ENCODE peak calls at places on chromosomes 2 and 18, in ten cellular contexts. One of them, this sample, is unnamed.

GRCh38 chr2:210577263-210578071 is 21.1 kb downstream of the CPS1 start:
- DNase-seq in NCI-H1417: peak
- DNase-seq in thyroid gland: no peak
- DNase-seq in fibroblast of the conjunctiva: peak
- DNase-seq in NAMALWA: peak
- DNase-seq in WTC11: no peak
- DNase-seq in activated naive CD4-positive, alpha-beta T cell: no peak
- DNase-seq in Kasumi-1: peak
- DNase-seq in M059J: peak
- DNase-seq in stimulated activated CD8-positive, alpha-beta memory T cell treated with anti-CD3 and anti-CD28 coated beads, Interleukin-15, amount 100 ng/mL, for 4 hours: no peak
- DNase-seq in this sample: peak

GRCh38 chr2:86275384-86275799 is 62.0 kb downstream of the REEP1 start:
- DNase-seq in WTC11: no peak
- DNase-seq in fibroblast of the conjunctiva: no peak
- DNase-seq in Kasumi-1: no peak
- DNase-seq in thyroid gland: no peak
- DNase-seq in NCI-H1417: no peak
- DNase-seq in M059J: no peak
- DNase-seq in activated naive CD4-positive, alpha-beta T cell: no peak
- DNase-seq in stimulated activated CD8-positive, alpha-beta memory T cell treated with anti-CD3 and anti-CD28 coated beads, Interleukin-15, amount 100 ng/mL, for 4 hours: no peak
- DNase-seq in NAMALWA: no peak
- DNase-seq in this sample: no peak

GRCh38 chr2:118032169-118033013 is 18.5 kb upstream of the CCDC93 start:
- DNase-seq in stimulated activated CD8-positive, alpha-beta memory T cell treated with anti-CD3 and anti-CD28 coated beads, Interleukin-15, amount 100 ng/mL, for 4 hours: no peak
- DNase-seq in M059J: peak
- DNase-seq in Kasumi-1: peak
- DNase-seq in activated naive CD4-positive, alpha-beta T cell: peak
- DNase-seq in fibroblast of the conjunctiva: no peak
- DNase-seq in NCI-H1417: peak
- DNase-seq in thyroid gland: peak
- DNase-seq in NAMALWA: peak
- DNase-seq in WTC11: peak
- DNase-seq in this sample: peak

GRCh38 chr2:167608487-167608886 is 638.9 kb downstream of the STK39 start:
- DNase-seq in thyroid gland: no peak
- DNase-seq in M059J: no peak
- DNase-seq in NCI-H1417: no peak
- DNase-seq in stimulated activated CD8-positive, alpha-beta memory T cell treated with anti-CD3 and anti-CD28 coated beads, Interleukin-15, amount 100 ng/mL, for 4 hours: no peak
- DNase-seq in WTC11: no peak
- DNase-seq in NAMALWA: no peak
- DNase-seq in Kasumi-1: no peak
- DNase-seq in fibroblast of the conjunctiva: no peak
- DNase-seq in activated naive CD4-positive, alpha-beta T cell: no peak
- DNase-seq in this sample: no peak

GRCh38 chr18:31648458-31648857 is 35.9 kb downstream of the B4GALT6 start:
- DNase-seq in thyroid gland: no peak
- DNase-seq in Kasumi-1: no peak
- DNase-seq in fibroblast of the conjunctiva: no peak
- DNase-seq in M059J: no peak
- DNase-seq in WTC11: no peak
- DNase-seq in stimulated activated CD8-positive, alpha-beta memory T cell treated with anti-CD3 and anti-CD28 coated beads, Interleukin-15, amount 100 ng/mL, for 4 hours: no peak
- DNase-seq in NCI-H1417: no peak
- DNase-seq in activated naive CD4-positive, alpha-beta T cell: no peak
- DNase-seq in NAMALWA: no peak
- DNase-seq in this sample: no peak

GRCh38 chr2:11305338-11305737 is 39.1 kb downstream of the ROCK2 start:
- DNase-seq in Kasumi-1: peak
- DNase-seq in thyroid gland: no peak
- DNase-seq in WTC11: no peak
- DNase-seq in NAMALWA: no peak
- DNase-seq in M059J: no peak
- DNase-seq in stimulated activated CD8-positive, alpha-beta memory T cell treated with anti-CD3 and anti-CD28 coated beads, Interleukin-15, amount 100 ng/mL, for 4 hours: no peak
- DNase-seq in fibroblast of the conjunctiva: no peak
- DNase-seq in NCI-H1417: no peak
- DNase-seq in activated naive CD4-positive, alpha-beta T cell: no peak
- DNase-seq in this sample: no peak

GRCh38 chr18:55031576-55031975 is 72.3 kb upstream of the CCDC68 start:
- DNase-seq in thyroid gland: no peak
- DNase-seq in fibroblast of the conjunctiva: no peak
- DNase-seq in M059J: peak
- DNase-seq in activated naive CD4-positive, alpha-beta T cell: no peak
- DNase-seq in NAMALWA: peak
- DNase-seq in Kasumi-1: no peak
- DNase-seq in WTC11: no peak
- DNase-seq in NCI-H1417: no peak
- DNase-seq in stimulated activated CD8-positive, alpha-beta memory T cell treated with anti-CD3 and anti-CD28 coated beads, Interleukin-15, amount 100 ng/mL, for 4 hours: no peak
- DNase-seq in this sample: no peak

GRCh38 chr2:1645761-1646476 is 98.4 kb downstream of the PXDN start:
- DNase-seq in M059J: no peak
- DNase-seq in WTC11: no peak
- DNase-seq in Kasumi-1: no peak
- DNase-seq in stimulated activated CD8-positive, alpha-beta memory T cell treated with anti-CD3 and anti-CD28 coated beads, Interleukin-15, amount 100 ng/mL, for 4 hours: no peak
- DNase-seq in thyroid gland: no peak
- DNase-seq in fibroblast of the conjunctiva: no peak
- DNase-seq in activated naive CD4-positive, alpha-beta T cell: no peak
- DNase-seq in NCI-H1417: no peak
- DNase-seq in NAMALWA: no peak
- DNase-seq in this sample: no peak

GRCh38 chr2:71006287-71006686 is 11.6 kb upstream of the TEX261 start:
- DNase-seq in WTC11: no peak
- DNase-seq in NCI-H1417: no peak
- DNase-seq in M059J: no peak
- DNase-seq in fibroblast of the conjunctiva: no peak
- DNase-seq in stimulated activated CD8-positive, alpha-beta memory T cell treated with anti-CD3 and anti-CD28 coated beads, Interleukin-15, amount 100 ng/mL, for 4 hours: no peak
- DNase-seq in thyroid gland: no peak
- DNase-seq in Kasumi-1: no peak
- DNase-seq in activated naive CD4-positive, alpha-beta T cell: no peak
- DNase-seq in NAMALWA: no peak
- DNase-seq in this sample: no peak

GRCh38 chr2:73907840-73908452 is 15.1 kb downstream of the ACTG2 start:
- DNase-seq in NAMALWA: peak
- DNase-seq in activated naive CD4-positive, alpha-beta T cell: peak
- DNase-seq in thyroid gland: peak
- DNase-seq in M059J: peak
- DNase-seq in fibroblast of the conjunctiva: no peak
- DNase-seq in NCI-H1417: peak
- DNase-seq in stimulated activated CD8-positive, alpha-beta memory T cell treated with anti-CD3 and anti-CD28 coated beads, Interleukin-15, amount 100 ng/mL, for 4 hours: no peak
- DNase-seq in Kasumi-1: peak
- DNase-seq in WTC11: peak
- DNase-seq in this sample: peak

GRCh38 chr18:58646334-58646862 is 17.5 kb upstream of the ALPK2 start:
- DNase-seq in M059J: no peak
- DNase-seq in stimulated activated CD8-positive, alpha-beta memory T cell treated with anti-CD3 and anti-CD28 coated beads, Interleukin-15, amount 100 ng/mL, for 4 hours: no peak
- DNase-seq in WTC11: no peak
- DNase-seq in NCI-H1417: no peak
- DNase-seq in NAMALWA: no peak
- DNase-seq in thyroid gland: no peak
- DNase-seq in activated naive CD4-positive, alpha-beta T cell: no peak
- DNase-seq in Kasumi-1: no peak
- DNase-seq in fibroblast of the conjunctiva: no peak
- DNase-seq in this sample: no peak

GRCh38 chr2:240327566-240327965 is 107.9 kb upstream of the GPC1 start:
- DNase-seq in stimulated activated CD8-positive, alpha-beta memory T cell treated with anti-CD3 and anti-CD28 coated beads, Interleukin-15, amount 100 ng/mL, for 4 hours: no peak
- DNase-seq in NCI-H1417: no peak
- DNase-seq in activated naive CD4-positive, alpha-beta T cell: no peak
- DNase-seq in Kasumi-1: no peak
- DNase-seq in WTC11: no peak
- DNase-seq in NAMALWA: no peak
- DNase-seq in fibroblast of the conjunctiva: no peak
- DNase-seq in M059J: no peak
- DNase-seq in thyroid gland: no peak
- DNase-seq in this sample: no peak

GRCh38 chr2:199405241-199405640 is 52.5 kb downstream of the SATB2 start:
- DNase-seq in WTC11: peak
- DNase-seq in fibroblast of the conjunctiva: no peak
- DNase-seq in M059J: peak
- DNase-seq in NAMALWA: peak
- DNase-seq in stimulated activated CD8-positive, alpha-beta memory T cell treated with anti-CD3 and anti-CD28 coated beads, Interleukin-15, amount 100 ng/mL, for 4 hours: no peak
- DNase-seq in thyroid gland: no peak
- DNase-seq in Kasumi-1: no peak
- DNase-seq in activated naive CD4-positive, alpha-beta T cell: no peak
- DNase-seq in NCI-H1417: no peak
- DNase-seq in this sample: peak

GRCh38 chr2:128538401-128538800 is 219.7 kb upstream of the HS6ST1 start:
- DNase-seq in stimulated activated CD8-positive, alpha-beta memory T cell treated with anti-CD3 and anti-CD28 coated beads, Interleukin-15, amount 100 ng/mL, for 4 hours: no peak
- DNase-seq in fibroblast of the conjunctiva: no peak
- DNase-seq in NCI-H1417: no peak
- DNase-seq in M059J: no peak
- DNase-seq in Kasumi-1: no peak
- DNase-seq in WTC11: no peak
- DNase-seq in thyroid gland: no peak
- DNase-seq in NAMALWA: no peak
- DNase-seq in activated naive CD4-positive, alpha-beta T cell: no peak
- DNase-seq in this sample: no peak

GRCh38 chr2:42368817-42369550 is 8.0 kb upstream of the COX7A2L start:
- DNase-seq in NAMALWA: no peak
- DNase-seq in NCI-H1417: peak
- DNase-seq in WTC11: no peak
- DNase-seq in fibroblast of the conjunctiva: no peak
- DNase-seq in activated naive CD4-positive, alpha-beta T cell: no peak
- DNase-seq in Kasumi-1: no peak
- DNase-seq in thyroid gland: no peak
- DNase-seq in M059J: peak
- DNase-seq in stimulated activated CD8-positive, alpha-beta memory T cell treated with anti-CD3 and anti-CD28 coated beads, Interleukin-15, amount 100 ng/mL, for 4 hours: no peak
- DNase-seq in this sample: peak

GRCh38 chr2:232633413-232634318 is at the start of gene EFHD1:
- DNase-seq in NCI-H1417: peak
- DNase-seq in fibroblast of the conjunctiva: peak
- DNase-seq in M059J: peak
- DNase-seq in NAMALWA: no peak
- DNase-seq in activated naive CD4-positive, alpha-beta T cell: peak
- DNase-seq in WTC11: peak
- DNase-seq in Kasumi-1: peak
- DNase-seq in stimulated activated CD8-positive, alpha-beta memory T cell treated with anti-CD3 and anti-CD28 coated beads, Interleukin-15, amount 100 ng/mL, for 4 hours: peak
- DNase-seq in thyroid gland: peak
- DNase-seq in this sample: peak

GRCh38 chr2:113407446-113408099 is 29.9 kb upstream of the ZNG1B start:
- DNase-seq in NAMALWA: peak
- DNase-seq in M059J: peak
- DNase-seq in fibroblast of the conjunctiva: no peak
- DNase-seq in activated naive CD4-positive, alpha-beta T cell: no peak
- DNase-seq in stimulated activated CD8-positive, alpha-beta memory T cell treated with anti-CD3 and anti-CD28 coated beads, Interleukin-15, amount 100 ng/mL, for 4 hours: no peak
- DNase-seq in thyroid gland: no peak
- DNase-seq in Kasumi-1: no peak
- DNase-seq in NCI-H1417: no peak
- DNase-seq in WTC11: no peak
- DNase-seq in this sample: no peak

GRCh38 chr18:41529093-41529492 is 425.9 kb upstream of the PIK3C3 start:
- DNase-seq in activated naive CD4-positive, alpha-beta T cell: no peak
- DNase-seq in stimulated activated CD8-positive, alpha-beta memory T cell treated with anti-CD3 and anti-CD28 coated beads, Interleukin-15, amount 100 ng/mL, for 4 hours: no peak
- DNase-seq in NCI-H1417: no peak
- DNase-seq in Kasumi-1: no peak
- DNase-seq in NAMALWA: no peak
- DNase-seq in fibroblast of the conjunctiva: no peak
- DNase-seq in WTC11: no peak
- DNase-seq in M059J: no peak
- DNase-seq in thyroid gland: no peak
- DNase-seq in this sample: no peak

GRCh38 chr2:30255026-30255425 is 23.7 kb downstream of the LBH start:
- DNase-seq in activated naive CD4-positive, alpha-beta T cell: no peak
- DNase-seq in stimulated activated CD8-positive, alpha-beta memory T cell treated with anti-CD3 and anti-CD28 coated beads, Interleukin-15, amount 100 ng/mL, for 4 hours: no peak
- DNase-seq in NAMALWA: no peak
- DNase-seq in thyroid gland: no peak
- DNase-seq in M059J: no peak
- DNase-seq in fibroblast of the conjunctiva: no peak
- DNase-seq in NCI-H1417: no peak
- DNase-seq in WTC11: no peak
- DNase-seq in Kasumi-1: no peak
- DNase-seq in this sample: no peak

GRCh38 chr18:56696966-56697365 is 45.8 kb downstream of the WDR7 start:
- DNase-seq in WTC11: no peak
- DNase-seq in M059J: peak
- DNase-seq in fibroblast of the conjunctiva: no peak
- DNase-seq in stimulated activated CD8-positive, alpha-beta memory T cell treated with anti-CD3 and anti-CD28 coated beads, Interleukin-15, amount 100 ng/mL, for 4 hours: no peak
- DNase-seq in activated naive CD4-positive, alpha-beta T cell: no peak
- DNase-seq in Kasumi-1: no peak
- DNase-seq in NCI-H1417: no peak
- DNase-seq in thyroid gland: no peak
- DNase-seq in NAMALWA: no peak
- DNase-seq in this sample: no peak

GRCh38 chr2:239690651-239691631 is 290.1 kb upstream of the HDAC4 start:
- DNase-seq in M059J: no peak
- DNase-seq in NCI-H1417: no peak
- DNase-seq in WTC11: no peak
- DNase-seq in NAMALWA: no peak
- DNase-seq in activated naive CD4-positive, alpha-beta T cell: no peak
- DNase-seq in stimulated activated CD8-positive, alpha-beta memory T cell treated with anti-CD3 and anti-CD28 coated beads, Interleukin-15, amount 100 ng/mL, for 4 hours: no peak
- DNase-seq in Kasumi-1: no peak
- DNase-seq in fibroblast of the conjunctiva: no peak
- DNase-seq in thyroid gland: no peak
- DNase-seq in this sample: no peak

GRCh38 chr2:46239847-46240181 is 57.4 kb upstream of the EPAS1 start:
- DNase-seq in activated naive CD4-positive, alpha-beta T cell: peak
- DNase-seq in fibroblast of the conjunctiva: no peak
- DNase-seq in thyroid gland: no peak
- DNase-seq in NCI-H1417: no peak
- DNase-seq in NAMALWA: no peak
- DNase-seq in M059J: no peak
- DNase-seq in WTC11: no peak
- DNase-seq in Kasumi-1: no peak
- DNase-seq in stimulated activated CD8-positive, alpha-beta memory T cell treated with anti-CD3 and anti-CD28 coated beads, Interleukin-15, amount 100 ng/mL, for 4 hours: no peak
- DNase-seq in this sample: no peak

GRCh38 chr2:10476723-10477442 is 28.8 kb upstream of the ODC1 start:
- DNase-seq in fibroblast of the conjunctiva: no peak
- DNase-seq in M059J: no peak
- DNase-seq in Kasumi-1: no peak
- DNase-seq in activated naive CD4-positive, alpha-beta T cell: no peak
- DNase-seq in NAMALWA: no peak
- DNase-seq in thyroid gland: no peak
- DNase-seq in NCI-H1417: no peak
- DNase-seq in stimulated activated CD8-positive, alpha-beta memory T cell treated with anti-CD3 and anti-CD28 coated beads, Interleukin-15, amount 100 ng/mL, for 4 hours: no peak
- DNase-seq in WTC11: no peak
- DNase-seq in this sample: no peak

GRCh38 chr18:55265130-55265675 is 305.9 kb upstream of the CCDC68 start:
- DNase-seq in WTC11: no peak
- DNase-seq in NAMALWA: no peak
- DNase-seq in fibroblast of the conjunctiva: no peak
- DNase-seq in thyroid gland: no peak
- DNase-seq in Kasumi-1: no peak
- DNase-seq in NCI-H1417: no peak
- DNase-seq in M059J: no peak
- DNase-seq in stimulated activated CD8-positive, alpha-beta memory T cell treated with anti-CD3 and anti-CD28 coated beads, Interleukin-15, amount 100 ng/mL, for 4 hours: no peak
- DNase-seq in activated naive CD4-positive, alpha-beta T cell: no peak
- DNase-seq in this sample: no peak

GRCh38 chr2:54013996-54014395 is 43.2 kb upstream of the PSME4 start:
- DNase-seq in fibroblast of the conjunctiva: no peak
- DNase-seq in activated naive CD4-positive, alpha-beta T cell: no peak
- DNase-seq in NAMALWA: no peak
- DNase-seq in thyroid gland: peak
- DNase-seq in WTC11: no peak
- DNase-seq in Kasumi-1: no peak
- DNase-seq in stimulated activated CD8-positive, alpha-beta memory T cell treated with anti-CD3 and anti-CD28 coated beads, Interleukin-15, amount 100 ng/mL, for 4 hours: no peak
- DNase-seq in M059J: no peak
- DNase-seq in NCI-H1417: no peak
- DNase-seq in this sample: no peak

GRCh38 chr2:102806250-102806837 is 44.5 kb downstream of the TMEM182 start:
- DNase-seq in fibroblast of the conjunctiva: peak
- DNase-seq in NCI-H1417: peak
- DNase-seq in NAMALWA: peak
- DNase-seq in activated naive CD4-positive, alpha-beta T cell: no peak
- DNase-seq in thyroid gland: peak
- DNase-seq in stimulated activated CD8-positive, alpha-beta memory T cell treated with anti-CD3 and anti-CD28 coated beads, Interleukin-15, amount 100 ng/mL, for 4 hours: no peak
- DNase-seq in M059J: peak
- DNase-seq in WTC11: peak
- DNase-seq in Kasumi-1: peak
- DNase-seq in this sample: peak

GRCh38 chr18:20971886-20972267 is 139.7 kb downstream of the ROCK1 start:
- DNase-seq in WTC11: no peak
- DNase-seq in Kasumi-1: peak
- DNase-seq in fibroblast of the conjunctiva: peak
- DNase-seq in activated naive CD4-positive, alpha-beta T cell: no peak
- DNase-seq in M059J: peak
- DNase-seq in thyroid gland: no peak
- DNase-seq in NAMALWA: peak
- DNase-seq in NCI-H1417: no peak
- DNase-seq in stimulated activated CD8-positive, alpha-beta memory T cell treated with anti-CD3 and anti-CD28 coated beads, Interleukin-15, amount 100 ng/mL, for 4 hours: no peak
- DNase-seq in this sample: peak

GRCh38 chr2:174753038-174753633 is 11.1 kb downstream of the CHRNA1 start:
- DNase-seq in NAMALWA: no peak
- DNase-seq in stimulated activated CD8-positive, alpha-beta memory T cell treated with anti-CD3 and anti-CD28 coated beads, Interleukin-15, amount 100 ng/mL, for 4 hours: peak
- DNase-seq in fibroblast of the conjunctiva: no peak
- DNase-seq in NCI-H1417: no peak
- DNase-seq in M059J: no peak
- DNase-seq in WTC11: no peak
- DNase-seq in Kasumi-1: no peak
- DNase-seq in activated naive CD4-positive, alpha-beta T cell: no peak
- DNase-seq in thyroid gland: no peak
- DNase-seq in this sample: no peak